ENCODE peak calls at places on chromosomes 16 and 17, in nine cellular contexts. D is non-pigmented ciliary epithelial cell; T is body of pancreas; M is stimulated activated CD8-positive, alpha-beta memory T cell treated with anti-CD3 and anti-CD28 coated beads, Interleukin-2, amount 100 ng/mL, for 1 hour; U is MM.1S; O is NCI-H1048; S is activated CD8-positive, alpha-beta memory T cell treated with anti-CD3 and anti-CD28 coated beads for 48 hours; L is HL-60; E is left cardiac atrium. X is an unnamed sample.

GRCh38 chr16:89697616-89698331 is 3.7 kb downstream of the SPATA2L start:
- DNase-seq in D (no peak), E (peak), S (no peak), O (no peak), M (no peak), L (no peak), T (no peak), U (no peak), X (no peak)

GRCh38 chr17:83109793-83110645 is 30.6 kb downstream of the METRNL start:
- DNase-seq in S (no peak), E (peak), O (no peak), D (peak), U (no peak), L (no peak), T (peak), M (no peak), X (peak)

GRCh38 chr17:29766796-29767327 is 144.2 kb upstream of the CORO6 start:
- DNase-seq in D (no peak), L (no peak), S (no peak), O (no peak), U (no peak), E (no peak), T (no peak), M (no peak), X (no peak)

GRCh38 chr17:63984206-63984605 is 11.5 kb upstream of the SCN4A start:
- DNase-seq in U (no peak), E (no peak), L (peak), M (no peak), O (no peak), S (no peak), T (no peak), D (no peak), X (peak)

GRCh38 chr16:68065716-68066305 is 19.4 kb upstream of the NFATC3 start:
- DNase-seq in E (no peak), L (no peak), S (no peak), M (no peak), D (peak), T (no peak), O (no peak), U (no peak), X (no peak)

GRCh38 chr16:985237-985636 is 3.7 kb downstream of the SOX8 start:
- DNase-seq in D (no peak), L (no peak), M (no peak), O (no peak), T (no peak), S (no peak), U (no peak), E (no peak), X (no peak)

GRCh38 chr17:73595068-73595865 is 49.0 kb downstream of the SDK2 start:
- DNase-seq in L (peak), T (no peak), E (peak), M (no peak), O (no peak), S (no peak), U (no peak), D (no peak), X (no peak)

GRCh38 chr16:2243781-2244180 is 7.5 kb downstream of the DNASE1L2 start:
- DNase-seq in E (no peak), D (no peak), L (no peak), U (no peak), S (no peak), T (no peak), O (no peak), M (no peak), X (no peak)

GRCh38 chr16:9134739-9135138 is 43.3 kb downstream of the HAPSTR1 start:
- DNase-seq in T (peak), O (no peak), L (peak), U (peak), D (no peak), E (no peak), S (peak), M (peak), X (peak)

GRCh38 chr17:40373324-40373723 is 8.8 kb upstream of the GJD3 start:
- DNase-seq in D (peak), M (no peak), S (no peak), L (no peak), E (no peak), U (no peak), T (no peak), O (no peak), X (no peak)

GRCh38 chr17:58335779-58336455 is 7.3 kb upstream of the TSPOAP1 start:
- DNase-seq in D (no peak), O (no peak), M (no peak), U (peak), E (no peak), L (peak), S (peak), T (no peak), X (no peak)

GRCh38 chr17:5011928-5012327 is 14.2 kb downstream of the KIF1C start:
- DNase-seq in D (peak), M (no peak), L (no peak), T (no peak), O (no peak), U (no peak), S (no peak), E (no peak), X (no peak)

GRCh38 chr17:41394254-41395016 is 3.0 kb downstream of the KRT31 start:
- DNase-seq in M (no peak), O (no peak), S (no peak), L (no peak), U (no peak), E (no peak), D (no peak), T (no peak), X (no peak)

GRCh38 chr16:81541314-81541713 is 96.7 kb downstream of the CMIP start:
- DNase-seq in E (no peak), S (no peak), T (no peak), M (no peak), O (no peak), D (no peak), U (no peak), L (no peak), X (no peak)

GRCh38 chr17:32943206-32943605 is 15.3 kb downstream of the TMEM98 start:
- DNase-seq in E (no peak), T (peak), S (no peak), O (no peak), M (no peak), D (no peak), L (no peak), U (no peak), X (no peak)

GRCh38 chr17:17512866-17513265 is 16.7 kb upstream of the RASD1 start:
- DNase-seq in E (peak), M (no peak), L (no peak), T (no peak), D (no peak), O (no peak), U (no peak), S (no peak), X (peak)

GRCh38 chr16:15434425-15435215 is at the start of gene BMERB1:
- DNase-seq in D (no peak), S (peak), U (peak), L (no peak), M (no peak), O (no peak), E (peak), T (peak), X (peak)

GRCh38 chr17:39596543-39597267 is 11.0 kb downstream of the NEUROD2 start:
- DNase-seq in U (no peak), S (no peak), M (no peak), T (no peak), O (no peak), E (no peak), D (no peak), L (no peak), X (no peak)

GRCh38 chr16:20971420-20971819 is 70.8 kb downstream of the LYRM1 start:
- DNase-seq in D (no peak), E (no peak), L (no peak), M (no peak), U (no peak), T (no peak), O (no peak), S (no peak), X (no peak)

GRCh38 chr17:76725580-76726230 is 701 bp downstream of the JMJD6 start:
- DNase-seq in S (no peak), L (peak), E (peak), M (peak), D (no peak), O (no peak), T (peak), U (peak), X (peak)

GRCh38 chr17:4898351-4898750 is 985 bp upstream of the C17orf107 start:
- DNase-seq in O (no peak), E (peak), T (peak), S (no peak), L (no peak), M (no peak), D (no peak), U (no peak), X (peak)

GRCh38 chr16:51849715-51850114 is 697.2 kb downstream of the TOX3 start:
- DNase-seq in M (no peak), U (no peak), T (no peak), S (no peak), D (no peak), E (no peak), L (no peak), O (no peak), X (no peak)

GRCh38 chr16:77069929-77070328 is 121.1 kb upstream of the MON1B start:
- DNase-seq in U (no peak), M (no peak), T (no peak), O (no peak), S (no peak), L (no peak), D (no peak), E (no peak), X (no peak)

GRCh38 chr16:51877686-51878085 is 669.3 kb downstream of the TOX3 start:
- DNase-seq in M (no peak), S (no peak), U (no peak), L (no peak), E (no peak), T (no peak), O (no peak), D (no peak), X (no peak)

GRCh38 chr17:76586741-76587487 is 1.3 kb upstream of the ST6GALNAC2 start:
- DNase-seq in S (no peak), O (no peak), D (no peak), L (no peak), U (no peak), M (no peak), T (no peak), E (no peak), X (no peak)